ENCODE peak calls at places on chromosome 20, in seven cellular contexts. E, C, B, R, Z, P and F are unnamed samples.
A peak's percentile ranks its signal among the peaks of the same experiment; 100 is the strongest.

GRCh38 chr20:54167909-54168872 is 5.6 kb downstream of the CYP24A1 start:
- DNase-seq in C (no peak), R (no peak), Z (no peak), P (no peak), B (no peak), E (no peak), F (no peak)

GRCh38 chr20:9467995-9468394 is 46.4 kb upstream of the LAMP5 start:
- DNase-seq in R (no peak), E (peak; percentile 8), B (no peak), Z (no peak), P (peak; percentile 25), C (no peak), F (no peak)

GRCh38 chr20:57656821-57657536 is 36.8 kb upstream of the ZBP1 start:
- DNase-seq in B (no peak), P (no peak), R (no peak), E (peak; percentile 1), C (no peak), Z (no peak), F (no peak)

GRCh38 chr20:53322651-53323050 is 271.0 kb downstream of the ZNF217 start:
- DNase-seq in C (no peak), P (no peak), R (no peak), E (no peak), Z (no peak), B (no peak), F (no peak)

GRCh38 chr20:19757973-19758887 is at the start of gene RIN2:
- DNase-seq in B (no peak), C (no peak), Z (peak; percentile 63), E (peak; percentile 96), P (no peak), R (no peak), F (peak; percentile 21)

GRCh38 chr20:46520976-46521579 is 7.7 kb upstream of the ZNF334 start:
- DNase-seq in Z (peak; percentile 53), B (no peak), E (peak; percentile 63), C (peak; percentile 26), P (peak; percentile 74), R (peak; percentile 18), F (no peak)

GRCh38 chr20:58698741-58699141 is 6.1 kb downstream of the NPEPL1 start:
- DNase-seq in Z (no peak), C (no peak), P (no peak), E (no peak), R (no peak), B (no peak), F (peak; percentile 2)

GRCh38 chr20:1995531-1996310 is 1.9 kb upstream of the PDYN start:
- DNase-seq in Z (no peak), C (no peak), R (no peak), P (no peak), E (no peak), B (no peak), F (no peak)

GRCh38 chr20:57395111-57395959 is 4.1 kb downstream of the RBM38 start:
- DNase-seq in C (no peak), Z (no peak), E (peak; percentile 32), B (no peak), R (no peak), P (no peak), F (no peak)

GRCh38 chr20:61170921-61171320 is 81.1 kb upstream of the CDH4 start:
- DNase-seq in P (no peak), Z (no peak), B (no peak), E (no peak), C (no peak), R (no peak), F (no peak)

GRCh38 chr20:50518270-50518721 is 8.1 kb downstream of the PTPN1 start:
- DNase-seq in C (no peak), Z (no peak), R (no peak), P (peak; percentile 53), E (no peak), B (no peak), F (no peak)

GRCh38 chr20:8082025-8082424 is 50.0 kb upstream of the PLCB1 start:
- DNase-seq in B (no peak), R (no peak), Z (no peak), E (no peak), P (no peak), C (no peak), F (no peak)

GRCh38 chr20:45934046-45934586 is 367 bp upstream of the PCIF1 start:
- DNase-seq in E (no peak), C (peak; percentile 32), R (no peak), P (peak; percentile 69), B (no peak), Z (peak; percentile 75), F (no peak)

GRCh38 chr20:58598271-58599015 is 52.6 kb upstream of the STX16 start:
- DNase-seq in R (no peak), Z (no peak), C (no peak), P (no peak), B (no peak), E (no peak), F (no peak)

GRCh38 chr20:37357481-37358365 is 11.8 kb downstream of the SRC start:
- DNase-seq in P (no peak), B (no peak), R (no peak), E (no peak), Z (no peak), C (no peak), F (no peak)

GRCh38 chr20:24488064-24488799 is 18.8 kb downstream of the SYNDIG1 start:
- DNase-seq in B (no peak), E (no peak), R (no peak), Z (no peak), P (no peak), C (no peak), F (no peak)

GRCh38 chr20:51447097-51447764 is 95.3 kb downstream of the NFATC2 start:
- DNase-seq in C (no peak), P (no peak), B (peak; percentile 88), R (no peak), Z (no peak), E (no peak), F (no peak)

GRCh38 chr20:3013771-3014170 is 29.7 kb upstream of the GNRH2 start:
- DNase-seq in R (no peak), B (no peak), Z (no peak), P (no peak), E (no peak), C (no peak), F (no peak)

GRCh38 chr20:18165553-18165952 is 27.9 kb downstream of the KAT14 start:
- DNase-seq in C (no peak), R (no peak), B (no peak), P (no peak), E (peak; percentile 14), Z (no peak), F (no peak)

GRCh38 chr20:11906626-11907480 is 10.8 kb upstream of the BTBD3 start:
- DNase-seq in B (no peak), R (no peak), E (no peak), C (no peak), Z (no peak), P (no peak), F (no peak)

GRCh38 chr20:53872561-53873248 is 197.7 kb downstream of the BCAS1 start:
- DNase-seq in Z (no peak), C (no peak), P (peak; percentile 73), E (no peak), R (no peak), B (no peak), F (no peak)

GRCh38 chr20:48571945-48572589 is 255.7 kb downstream of the PREX1 start:
- DNase-seq in B (no peak), C (no peak), Z (no peak), P (no peak), E (no peak), R (no peak), F (no peak)

GRCh38 chr20:50187403-50188051 is 3.1 kb upstream of the CEBPB start:
- DNase-seq in C (no peak), B (no peak), P (no peak), R (no peak), Z (no peak), E (no peak), F (no peak)

GRCh38 chr20:23150304-23151007 is 64.3 kb upstream of the CD93 start:
- DNase-seq in P (no peak), E (no peak), Z (no peak), C (no peak), B (no peak), R (no peak), F (no peak)

GRCh38 chr20:36266189-36266588 is 29.9 kb downstream of the AAR2 start:
- DNase-seq in R (no peak), E (no peak), B (no peak), C (no peak), P (no peak), Z (no peak), F (no peak)

GRCh38 chr20:44489223-44489622 is 13.5 kb downstream of the TTPAL start:
- DNase-seq in P (no peak), Z (no peak), E (no peak), B (no peak), C (no peak), R (no peak), F (no peak)